ENCODE peak calls at places on chromosomes 3 and 15, in four cellular contexts. F is activated naive CD4-positive, alpha-beta T cell treated with anti-CD3 and anti-CD28 coated beads, Interleukin-2, amount 10 ng/mL, durations not matched to agents 7 days and 5 days; H is putamen; M is stimulated activated CD8-positive, alpha-beta memory T cell treated with anti-CD3 and anti-CD28 coated beads, Interleukin-7, amount 100 ng/mL, for 24 hours. D is an unnamed sample.

GRCh38 chr15:55698653-55699052 is 44.3 kb downstream of the PRTG start:
- DNase-seq in M (no peak), F (no peak), H (no peak), D (no peak)

GRCh38 chr15:66306381-66306780 is 13.0 kb downstream of the DIS3L start:
- DNase-seq in M (no peak), F (no peak), H (no peak), D (no peak)

GRCh38 chr15:73258271-73259108 is 110.3 kb downstream of the HCN4 start:
- DNase-seq in H (no peak), M (no peak), F (no peak), D (no peak)

GRCh38 chr15:35540885-35541284 is 5.1 kb downstream of the DPH6 start:
- DNase-seq in F (no peak), H (no peak), M (no peak), D (no peak)

GRCh38 chr3:23991236-23992050 is 46.4 kb downstream of the NR1D2 start:
- DNase-seq in H (peak), M (no peak), F (no peak), D (no peak)

GRCh38 chr3:160941885-160942494 is 163.2 kb downstream of the B3GALNT1 start:
- DNase-seq in F (peak), H (peak), M (peak), D (peak)

GRCh38 chr3:66397745-66398144 is 103.1 kb downstream of the LRIG1 start:
- DNase-seq in F (no peak), M (no peak), H (no peak), D (no peak)

GRCh38 chr3:155302476-155302875 is 9.0 kb upstream of the STRIT1 start:
- DNase-seq in H (no peak), F (no peak), M (no peak), D (no peak)

GRCh38 chr15:58702233-58702632 is 47.3 kb downstream of the ADAM10 start:
- DNase-seq in M (no peak), F (no peak), H (no peak), D (no peak)

GRCh38 chr3:50517721-50518206 is 14.3 kb upstream of the CACNA2D2 start:
- DNase-seq in H (no peak), F (no peak), M (no peak), D (no peak)

GRCh38 chr3:126153695-126154360 is 26.6 kb downstream of the ALDH1L1 start:
- DNase-seq in F (no peak), H (no peak), M (no peak), D (no peak)